ENCODE peak calls at places on chromosomes 2 and 18, in eight cellular contexts. P is iPS-NIHi11, C is gastrocnemius medialis, H is iris pigment epithelial cell, W is A172, Y is T-helper 17 cell, L is NCI-H1417, G is brain microvascular endothelial cell. A is an unnamed sample.

GRCh38 chr18:77112161-77112801 is 20.3 kb downstream of the MBP start:
- DNase-seq in H (no peak), L (no peak), P (no peak), C (no peak), W (no peak), G (no peak), Y (peak; percentile 2), A (no peak)

GRCh38 chr2:157194097-157194688 is 63.3 kb upstream of the GALNT5 start:
- DNase-seq in C (no peak), P (peak; percentile 58), G (peak; percentile 67), Y (no peak), H (peak; percentile 76), L (peak; percentile 0), W (peak; percentile 44), A (peak; percentile 39)

GRCh38 chr2:130357864-130358263 is 2.0 kb downstream of the PTPN18 start:
- DNase-seq in Y (no peak), C (no peak), G (no peak), L (no peak), H (no peak), P (no peak), W (no peak), A (no peak)

GRCh38 chr18:79515331-79515730 is 119.6 kb downstream of the NFATC1 start:
- DNase-seq in H (no peak), Y (no peak), W (no peak), P (no peak), G (no peak), L (no peak), C (no peak), A (no peak)

GRCh38 chr2:81901017-81901416 is 1596.5 kb upstream of the LRRTM1 start:
- DNase-seq in L (no peak), P (no peak), Y (no peak), W (peak; percentile 14), C (no peak), G (no peak), H (no peak), A (no peak)

GRCh38 chr2:47735912-47736311 is 47.0 kb upstream of the MSH6 start:
- DNase-seq in L (no peak), G (no peak), W (no peak), P (no peak), H (no peak), C (no peak), Y (no peak), A (no peak)

GRCh38 chr2:158131919-158132566 is 30.4 kb downstream of the UPP2 start:
- DNase-seq in G (no peak), C (no peak), Y (no peak), L (no peak), W (no peak), H (no peak), P (no peak), A (no peak)

GRCh38 chr2:176109226-176109954 is 2.3 kb downstream of the HOXD11 start:
- DNase-seq in Y (no peak), P (no peak), L (no peak), W (no peak), G (no peak), H (no peak), C (no peak), A (no peak)

GRCh38 chr2:39469807-39470206 is 32.7 kb upstream of the MAP4K3 start:
- DNase-seq in G (peak; percentile 66), Y (no peak), L (no peak), W (peak; percentile 63), H (peak; percentile 83), C (no peak), P (peak; percentile 43), A (peak; percentile 61)

GRCh38 chr2:113977660-113978523 is 88.0 kb downstream of the ACTR3 start:
- DNase-seq in W (peak; percentile 80), C (no peak), L (no peak), Y (no peak), P (peak; percentile 43), H (peak; percentile 62), G (peak; percentile 28), A (peak; percentile 55)

GRCh38 chr2:114316532-114317300 is 125.7 kb upstream of the DPP10 start:
- DNase-seq in G (no peak), P (no peak), W (no peak), L (no peak), Y (no peak), C (no peak), H (no peak), A (no peak)

GRCh38 chr2:217277646-217278048 is 417.8 kb upstream of the TNP1 start:
- DNase-seq in C (no peak), G (peak; percentile 95), W (peak; percentile 99), L (no peak), H (peak; percentile 93), Y (no peak), P (no peak), A (no peak)

GRCh38 chr2:45379399-45380087 is 231.5 kb downstream of the SRBD1 start:
- DNase-seq in L (no peak), C (no peak), G (no peak), W (no peak), H (no peak), Y (no peak), P (no peak), A (no peak)

GRCh38 chr2:197198890-197199289 is 111.7 kb downstream of the ANKRD44 start:
- DNase-seq in L (no peak), C (peak; percentile 6), Y (peak; percentile 76), W (no peak), P (no peak), H (no peak), G (no peak), A (peak; percentile 15)

GRCh38 chr2:41937464-41937861 is 110.4 kb upstream of the PKDCC start:
- DNase-seq in P (peak; percentile 81), G (no peak), H (no peak), W (no peak), C (no peak), L (no peak), Y (no peak), A (no peak)

GRCh38 chr2:148524519-148524919 is 120.0 kb upstream of the EPC2 start:
- DNase-seq in P (no peak), G (no peak), H (no peak), L (no peak), Y (peak; percentile 37), W (no peak), C (no peak), A (no peak)

GRCh38 chr18:77098554-77099174 is 33.9 kb downstream of the MBP start:
- DNase-seq in W (no peak), C (no peak), H (no peak), L (peak; percentile 33), Y (no peak), P (no peak), G (no peak), A (no peak)

GRCh38 chr2:23565814-23566213 is 180.8 kb downstream of the KLHL29 start:
- DNase-seq in Y (no peak), P (no peak), H (no peak), W (no peak), L (no peak), C (peak; percentile 68), G (no peak), A (no peak)

A was measured in body of pancreas.